ENCODE peak calls at places on chromosomes 11 and 22, in ten cellular contexts. One of them, this sample, is unnamed.
A peak's percentile ranks its signal among the peaks of the same experiment; 100 is the strongest.

GRCh38 chr11:3111919-3112690 is 53.0 kb downstream of the OSBPL5 start:
- DNase-seq in GM12878: no peak
- DNase-seq in GM23248: no peak
- DNase-seq in fibroblast of lung: peak; percentile 65
- DNase-seq in CD4-positive, CD25-positive, alpha-beta regulatory T cell: no peak
- DNase-seq in cardiac muscle cell: no peak
- DNase-seq in breast epithelium: no peak
- DNase-seq in A549: no peak
- DNase-seq in CD8-positive, alpha-beta memory T cell: no peak
- DNase-seq in ovary: no peak
- DNase-seq in this sample: no peak

GRCh38 chr22:46748948-46749681 is 11.1 kb upstream of the CERK start:
- DNase-seq in CD4-positive, CD25-positive, alpha-beta regulatory T cell: no peak
- DNase-seq in cardiac muscle cell: no peak
- DNase-seq in GM12878: no peak
- DNase-seq in CD8-positive, alpha-beta memory T cell: peak; percentile 45
- DNase-seq in fibroblast of lung: peak; percentile 49
- DNase-seq in A549: no peak
- DNase-seq in breast epithelium: no peak
- DNase-seq in ovary: no peak
- DNase-seq in GM23248: peak; percentile 73
- DNase-seq in this sample: peak; percentile 64

GRCh38 chr11:2480874-2481220 is 36.0 kb downstream of the KCNQ1 start:
- DNase-seq in ovary: no peak
- DNase-seq in cardiac muscle cell: no peak
- DNase-seq in A549: no peak
- DNase-seq in CD4-positive, CD25-positive, alpha-beta regulatory T cell: no peak
- DNase-seq in GM23248: no peak
- DNase-seq in fibroblast of lung: no peak
- DNase-seq in breast epithelium: no peak
- DNase-seq in GM12878: no peak
- DNase-seq in CD8-positive, alpha-beta memory T cell: no peak
- DNase-seq in this sample: no peak

GRCh38 chr22:20089977-20090729 is 10.1 kb downstream of the DGCR8 start:
- DNase-seq in ovary: no peak
- DNase-seq in CD4-positive, CD25-positive, alpha-beta regulatory T cell: no peak
- DNase-seq in fibroblast of lung: no peak
- DNase-seq in GM23248: peak; percentile 76
- DNase-seq in breast epithelium: no peak
- DNase-seq in A549: no peak
- DNase-seq in CD8-positive, alpha-beta memory T cell: no peak
- DNase-seq in GM12878: no peak
- DNase-seq in cardiac muscle cell: no peak
- DNase-seq in this sample: no peak

GRCh38 chr11:116893906-116894305 is 56.5 kb upstream of the APOA1 start:
- DNase-seq in A549: no peak
- DNase-seq in ovary: no peak
- DNase-seq in CD8-positive, alpha-beta memory T cell: no peak
- DNase-seq in GM23248: no peak
- DNase-seq in cardiac muscle cell: peak; percentile 18
- DNase-seq in CD4-positive, CD25-positive, alpha-beta regulatory T cell: no peak
- DNase-seq in breast epithelium: no peak
- DNase-seq in GM12878: no peak
- DNase-seq in fibroblast of lung: no peak
- DNase-seq in this sample: no peak

GRCh38 chr11:71397328-71397860 is 50.8 kb downstream of the DHCR7 start:
- DNase-seq in ovary: no peak
- DNase-seq in GM12878: no peak
- DNase-seq in A549: no peak
- DNase-seq in fibroblast of lung: no peak
- DNase-seq in GM23248: no peak
- DNase-seq in cardiac muscle cell: no peak
- DNase-seq in CD8-positive, alpha-beta memory T cell: no peak
- DNase-seq in breast epithelium: no peak
- DNase-seq in CD4-positive, CD25-positive, alpha-beta regulatory T cell: no peak
- DNase-seq in this sample: no peak

GRCh38 chr22:36333632-36334031 is 54.1 kb downstream of the MYH9 start:
- DNase-seq in A549: no peak
- DNase-seq in ovary: no peak
- DNase-seq in fibroblast of lung: no peak
- DNase-seq in CD8-positive, alpha-beta memory T cell: no peak
- DNase-seq in CD4-positive, CD25-positive, alpha-beta regulatory T cell: no peak
- DNase-seq in breast epithelium: no peak
- DNase-seq in GM12878: no peak
- DNase-seq in cardiac muscle cell: no peak
- DNase-seq in GM23248: no peak
- DNase-seq in this sample: no peak

GRCh38 chr11:15073361-15074205 is at the start of gene CALCB:
- DNase-seq in A549: no peak
- DNase-seq in GM12878: no peak
- DNase-seq in CD4-positive, CD25-positive, alpha-beta regulatory T cell: no peak
- DNase-seq in fibroblast of lung: peak; percentile 24
- DNase-seq in cardiac muscle cell: peak; percentile 53
- DNase-seq in breast epithelium: no peak
- DNase-seq in GM23248: peak; percentile 55
- DNase-seq in CD8-positive, alpha-beta memory T cell: no peak
- DNase-seq in ovary: no peak
- DNase-seq in this sample: no peak

GRCh38 chr11:100684101-100685065 is 2.7 kb upstream of the ARHGAP42 start:
- DNase-seq in GM12878: no peak
- DNase-seq in A549: no peak
- DNase-seq in ovary: no peak
- DNase-seq in cardiac muscle cell: no peak
- DNase-seq in breast epithelium: no peak
- DNase-seq in CD4-positive, CD25-positive, alpha-beta regulatory T cell: no peak
- DNase-seq in fibroblast of lung: no peak
- DNase-seq in GM23248: peak; percentile 23
- DNase-seq in CD8-positive, alpha-beta memory T cell: no peak
- DNase-seq in this sample: no peak

GRCh38 chr11:134530826-134531225 is 118.8 kb upstream of the B3GAT1 start:
- DNase-seq in cardiac muscle cell: no peak
- DNase-seq in fibroblast of lung: no peak
- DNase-seq in breast epithelium: no peak
- DNase-seq in CD4-positive, CD25-positive, alpha-beta regulatory T cell: no peak
- DNase-seq in GM23248: no peak
- DNase-seq in A549: no peak
- DNase-seq in CD8-positive, alpha-beta memory T cell: no peak
- DNase-seq in ovary: no peak
- DNase-seq in GM12878: no peak
- DNase-seq in this sample: no peak

DNA sequence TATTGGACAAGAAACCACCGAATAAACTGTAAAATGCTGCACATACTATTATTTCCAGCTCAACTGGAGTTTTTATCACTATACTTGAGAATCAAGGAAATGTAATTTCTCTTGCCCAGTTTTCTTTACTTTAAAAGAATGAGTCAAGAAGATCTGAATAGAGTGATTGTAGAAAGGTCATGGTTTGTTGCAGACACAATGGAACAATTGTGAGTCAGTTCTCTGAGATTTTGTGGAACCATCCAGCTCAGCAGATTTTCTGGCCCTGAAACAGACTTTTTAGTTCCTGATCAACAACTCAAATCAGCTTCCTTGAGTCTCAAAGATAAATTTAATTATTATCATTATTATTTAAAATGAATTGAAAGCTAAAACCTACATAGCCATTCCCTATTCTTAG is 1.3 kb downstream of the TCN1 start:
- DNase-seq in fibroblast of lung: no peak
- DNase-seq in GM23248: peak; percentile 42
- DNase-seq in A549: no peak
- DNase-seq in breast epithelium: no peak
- DNase-seq in CD4-positive, CD25-positive, alpha-beta regulatory T cell: no peak
- DNase-seq in GM12878: no peak
- DNase-seq in cardiac muscle cell: no peak
- DNase-seq in ovary: no peak
- DNase-seq in CD8-positive, alpha-beta memory T cell: no peak
- DNase-seq in this sample: no peak
- H3K27ac ChIP-seq in fibroblast of lung: no peak overlapping the region
- H3K27ac ChIP-seq in GM23248: no peak overlapping the region
- H3K27ac ChIP-seq in A549: no peak overlapping the region
- H3K27ac ChIP-seq in breast epithelium: peak overlapping the region; percentile 74
- H3K27ac ChIP-seq in CD4-positive, CD25-positive, alpha-beta regulatory T cell: no peak overlapping the region
- H3K27ac ChIP-seq in GM12878: no peak overlapping the region
- H3K27ac ChIP-seq in cardiac muscle cell: no peak overlapping the region
- H3K27ac ChIP-seq in ovary: no peak overlapping the region
- H3K27ac ChIP-seq in CD8-positive, alpha-beta memory T cell: no peak overlapping the region
- H3K27ac ChIP-seq in this sample: no peak overlapping the region

DNA sequence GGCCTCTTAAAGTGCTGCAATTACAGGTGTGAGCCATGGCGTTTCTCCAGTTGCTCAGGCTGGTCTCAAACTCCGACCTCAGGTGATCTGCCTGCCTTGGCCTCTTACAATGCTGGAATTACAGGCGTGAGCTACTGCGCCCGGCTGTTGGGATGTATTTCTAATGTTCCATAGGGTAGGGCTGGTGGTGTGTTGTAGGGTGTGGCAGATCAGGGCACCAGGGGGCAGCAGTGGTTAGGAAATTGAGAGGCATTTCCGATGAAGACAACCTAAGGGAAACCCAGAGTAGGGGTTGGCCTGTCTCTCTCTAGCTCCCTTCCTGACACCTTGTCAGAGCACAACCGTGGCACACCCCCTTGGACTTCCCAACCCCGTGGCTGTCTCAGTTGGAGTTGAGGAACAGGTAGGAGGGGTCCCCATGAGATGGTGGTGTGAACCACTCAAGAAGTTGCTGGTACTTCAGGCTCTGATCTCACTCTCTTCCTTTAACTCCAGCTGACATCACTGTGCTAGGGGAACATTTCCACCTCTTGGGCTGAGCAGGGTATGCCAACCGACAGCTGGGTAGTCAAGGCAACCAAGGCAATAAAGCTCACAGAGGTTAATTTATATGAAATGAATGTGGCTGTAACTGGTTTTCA is 32.9 kb downstream of the YWHAH start:
- DNase-seq in CD4-positive, CD25-positive, alpha-beta regulatory T cell: peak; percentile 57
- DNase-seq in fibroblast of lung: peak; percentile 67
- DNase-seq in ovary: peak; percentile 31
- DNase-seq in A549: peak; percentile 71
- DNase-seq in CD8-positive, alpha-beta memory T cell: peak; percentile 61
- DNase-seq in GM12878: peak; percentile 24
- DNase-seq in breast epithelium: peak; percentile 81
- DNase-seq in cardiac muscle cell: peak; percentile 85
- DNase-seq in GM23248: peak; percentile 70
- DNase-seq in this sample: peak; percentile 52
- H3K4me3 ChIP-seq in CD4-positive, CD25-positive, alpha-beta regulatory T cell: no peak overlapping the region
- H3K4me3 ChIP-seq in fibroblast of lung: no peak overlapping the region
- H3K4me3 ChIP-seq in ovary: no peak overlapping the region
- H3K4me3 ChIP-seq in A549: no peak overlapping the region
- H3K4me3 ChIP-seq in CD8-positive, alpha-beta memory T cell: no peak overlapping the region
- H3K4me3 ChIP-seq in GM12878: no peak overlapping the region
- H3K4me3 ChIP-seq in breast epithelium: no peak overlapping the region
- H3K4me3 ChIP-seq in cardiac muscle cell: no peak overlapping the region
- H3K4me3 ChIP-seq in GM23248: no peak overlapping the region
- H3K4me3 ChIP-seq in this sample: no peak overlapping the region

GRCh38 chr11:47389577-47390072 is 11.3 kb upstream of the SPI1 start:
- DNase-seq in cardiac muscle cell: no peak
- DNase-seq in A549: no peak
- DNase-seq in CD4-positive, CD25-positive, alpha-beta regulatory T cell: no peak
- DNase-seq in GM23248: no peak
- DNase-seq in ovary: no peak
- DNase-seq in CD8-positive, alpha-beta memory T cell: no peak
- DNase-seq in breast epithelium: no peak
- DNase-seq in GM12878: no peak
- DNase-seq in fibroblast of lung: no peak
- DNase-seq in this sample: no peak

GRCh38 chr11:47391077-47391583 is 12.8 kb upstream of the SPI1 start:
- DNase-seq in GM12878: no peak
- DNase-seq in CD4-positive, CD25-positive, alpha-beta regulatory T cell: no peak
- DNase-seq in CD8-positive, alpha-beta memory T cell: no peak
- DNase-seq in GM23248: no peak
- DNase-seq in fibroblast of lung: no peak
- DNase-seq in cardiac muscle cell: no peak
- DNase-seq in ovary: no peak
- DNase-seq in breast epithelium: no peak
- DNase-seq in A549: no peak
- DNase-seq in this sample: no peak

GRCh38 chr11:47388697-47389576 is 10.6 kb upstream of the SPI1 start:
- DNase-seq in A549: no peak
- DNase-seq in breast epithelium: no peak
- DNase-seq in ovary: no peak
- DNase-seq in CD8-positive, alpha-beta memory T cell: no peak
- DNase-seq in fibroblast of lung: no peak
- DNase-seq in cardiac muscle cell: no peak
- DNase-seq in GM23248: no peak
- DNase-seq in GM12878: no peak
- DNase-seq in CD4-positive, CD25-positive, alpha-beta regulatory T cell: no peak
- DNase-seq in this sample: no peak

GRCh38 chr11:47391711-47392432 is 13.5 kb upstream of the SPI1 start:
- DNase-seq in CD8-positive, alpha-beta memory T cell: no peak
- DNase-seq in ovary: no peak
- DNase-seq in GM12878: no peak
- DNase-seq in CD4-positive, CD25-positive, alpha-beta regulatory T cell: no peak
- DNase-seq in A549: no peak
- DNase-seq in GM23248: no peak
- DNase-seq in fibroblast of lung: no peak
- DNase-seq in breast epithelium: no peak
- DNase-seq in cardiac muscle cell: no peak
- DNase-seq in this sample: no peak

DNA sequence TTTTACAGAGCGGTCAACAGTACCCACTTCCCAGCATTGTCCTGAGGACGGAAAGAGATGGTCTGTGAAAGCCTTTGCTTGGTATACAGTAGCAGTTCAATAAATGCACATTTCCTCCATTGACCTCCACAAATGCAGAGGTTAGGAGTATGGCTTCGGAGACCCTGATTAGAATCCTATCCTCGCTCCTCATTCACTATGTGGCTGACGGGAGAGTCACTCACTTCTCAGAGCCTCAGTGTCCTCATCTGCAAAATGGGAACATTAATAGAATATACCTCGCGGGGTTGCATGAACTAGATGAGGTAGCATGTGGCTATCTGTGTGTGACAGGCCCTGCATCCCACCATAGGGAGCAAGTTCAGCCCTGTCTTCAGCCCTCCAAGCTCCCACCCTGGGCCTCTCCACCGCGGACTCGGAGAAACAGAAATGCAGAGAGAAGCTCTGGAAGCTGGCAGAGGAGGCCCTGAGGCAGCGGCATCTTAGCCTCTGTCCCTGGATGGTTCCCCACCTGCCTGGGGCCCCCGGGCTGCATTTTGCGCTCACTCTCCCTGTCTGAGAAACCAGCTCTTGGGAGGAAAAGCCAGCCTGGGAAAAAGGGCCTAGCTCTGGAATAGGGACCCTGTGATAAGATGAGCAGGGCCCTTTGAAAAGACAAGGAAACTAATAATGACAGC is 11.9 kb upstream of the SPI1 start:
- DNase-seq in CD8-positive, alpha-beta memory T cell: no peak
- DNase-seq in fibroblast of lung: no peak
- DNase-seq in CD4-positive, CD25-positive, alpha-beta regulatory T cell: no peak
- DNase-seq in GM12878: no peak
- DNase-seq in cardiac muscle cell: no peak
- DNase-seq in A549: no peak
- DNase-seq in ovary: no peak
- DNase-seq in GM23248: no peak
- DNase-seq in breast epithelium: no peak
- DNase-seq in this sample: no peak
- H3K27ac ChIP-seq in CD8-positive, alpha-beta memory T cell: no peak overlapping the region
- H3K27ac ChIP-seq in fibroblast of lung: no peak overlapping the region
- H3K27ac ChIP-seq in CD4-positive, CD25-positive, alpha-beta regulatory T cell: no peak overlapping the region
- H3K27ac ChIP-seq in GM12878: peak overlapping the region; percentile 78
- H3K27ac ChIP-seq in cardiac muscle cell: no peak overlapping the region
- H3K27ac ChIP-seq in A549: no peak overlapping the region
- H3K27ac ChIP-seq in ovary: no peak overlapping the region
- H3K27ac ChIP-seq in GM23248: no peak overlapping the region
- H3K27ac ChIP-seq in breast epithelium: no peak overlapping the region
- H3K27ac ChIP-seq in this sample: no peak overlapping the region

GRCh38 chr11:19929147-19929546 is 216.5 kb downstream of the NAV2 start:
- DNase-seq in breast epithelium: no peak
- DNase-seq in GM23248: peak; percentile 25
- DNase-seq in CD4-positive, CD25-positive, alpha-beta regulatory T cell: no peak
- DNase-seq in ovary: no peak
- DNase-seq in cardiac muscle cell: no peak
- DNase-seq in fibroblast of lung: no peak
- DNase-seq in GM12878: no peak
- DNase-seq in A549: no peak
- DNase-seq in CD8-positive, alpha-beta memory T cell: no peak
- DNase-seq in this sample: no peak
- H3K4me3 ChIP-seq in breast epithelium: no peak overlapping the region
- H3K4me3 ChIP-seq in GM23248: no peak overlapping the region
- H3K4me3 ChIP-seq in CD4-positive, CD25-positive, alpha-beta regulatory T cell: no peak overlapping the region
- H3K4me3 ChIP-seq in ovary: no peak overlapping the region
- H3K4me3 ChIP-seq in cardiac muscle cell: no peak overlapping the region
- H3K4me3 ChIP-seq in fibroblast of lung: no peak overlapping the region
- H3K4me3 ChIP-seq in GM12878: no peak overlapping the region
- H3K4me3 ChIP-seq in A549: no peak overlapping the region
- H3K4me3 ChIP-seq in CD8-positive, alpha-beta memory T cell: no peak overlapping the region
- H3K4me3 ChIP-seq in this sample: no peak overlapping the region

This sample was measured in effector memory CD4-positive, alpha-beta T cell.